ENCODE peak calls at places on chromosomes 3 and 15, in nine cellular contexts. G is GM12865, K is ovary, A is heart right ventricle, J is lower leg skin, D is MM.1S, U is A549, V is psoas muscle, B is lower lobe of right lung. C is an unnamed sample.

GRCh38 chr3:189685854-189686253 is 54.7 kb downstream of the TP63 start:
- DNase-seq in U (peak), G (no peak), K (no peak), A (no peak), D (no peak), V (no peak), B (no peak), J (no peak), C (no peak)

GRCh38 chr3:150876866-150877265 is 28.4 kb downstream of the MINDY4B start:
- DNase-seq in K (no peak), U (no peak), J (no peak), A (no peak), V (no peak), B (no peak), G (no peak), D (no peak), C (no peak)

GRCh38 chr3:154954750-154955149 is 125.4 kb upstream of the MME start:
- DNase-seq in J (no peak), U (peak), B (no peak), A (no peak), V (no peak), K (no peak), D (peak), G (peak), C (peak)

GRCh38 chr3:197749315-197749600 is 425 bp upstream of the FYTTD1 start:
- DNase-seq in D (peak), B (no peak), A (no peak), V (no peak), K (no peak), U (peak), G (peak), J (no peak), C (no peak)

GRCh38 chr15:83068054-83068453 is 1.0 kb upstream of the BTBD1 start:
- DNase-seq in B (no peak), K (no peak), D (no peak), J (no peak), G (no peak), U (no peak), V (no peak), A (no peak), C (no peak)

GRCh38 chr3:20930034-20930433 is 744.0 kb upstream of the SGO1 start:
- DNase-seq in G (peak), B (no peak), V (no peak), K (no peak), A (no peak), J (no peak), U (no peak), D (peak), C (no peak)

GRCh38 chr3:33865133-33865532 is 66.7 kb downstream of the PDCD6IP start:
- DNase-seq in A (no peak), G (no peak), V (no peak), U (no peak), J (no peak), B (no peak), K (no peak), D (no peak), C (no peak)

GRCh38 chr15:60584355-60585023 is 105.5 kb upstream of the ICE2 start:
- DNase-seq in J (no peak), U (no peak), G (peak), A (no peak), K (no peak), D (peak), B (no peak), V (no peak), C (no peak)

GRCh38 chr3:195182470-195182795 is 88.5 kb downstream of the XXYLT1 start:
- DNase-seq in D (no peak), K (peak), J (peak), G (no peak), B (no peak), A (no peak), U (no peak), V (no peak), C (peak)

GRCh38 chr15:48798319-48798718 is 12.6 kb downstream of the CEP152 start:
- DNase-seq in B (no peak), V (no peak), G (no peak), D (no peak), K (no peak), A (no peak), J (no peak), U (no peak), C (no peak)

GRCh38 chr3:121942116-121942786 is 48.0 kb downstream of the SLC15A2 start:
- DNase-seq in G (no peak), J (no peak), U (no peak), A (no peak), V (no peak), K (no peak), D (no peak), B (no peak), C (no peak)

GRCh38 chr3:155676252-155676981 is 68.5 kb downstream of the PLCH1 start:
- DNase-seq in G (no peak), K (no peak), A (no peak), J (no peak), U (peak), V (peak), D (no peak), B (no peak), C (peak)

GRCh38 chr15:69973102-69973714 is 124.5 kb downstream of the TLE3 start:
- DNase-seq in D (peak), U (peak), K (no peak), A (no peak), J (peak), V (no peak), B (no peak), G (peak), C (no peak)

GRCh38 chr3:64048631-64049061 is 25.4 kb upstream of the PSMD6 start:
- DNase-seq in J (no peak), V (no peak), K (no peak), D (no peak), U (no peak), A (no peak), G (no peak), B (no peak), C (no peak)

GRCh38 chr3:113211370-113212154 is at the start of gene BOC:
- DNase-seq in G (no peak), B (peak), K (peak), J (peak), V (peak), U (peak), A (peak), D (peak), C (no peak)

GRCh38 chr15:77012868-77013267 is 17.9 kb downstream of the PSTPIP1 start:
- DNase-seq in D (no peak), V (peak), J (no peak), U (no peak), G (peak), A (no peak), B (no peak), K (no peak), C (no peak)

GRCh38 chr3:99529265-99529664 is 109.1 kb upstream of the COL8A1 start:
- DNase-seq in A (no peak), G (no peak), J (no peak), V (no peak), U (no peak), K (no peak), B (no peak), D (no peak), C (no peak)

GRCh38 chr3:131353946-131354345 is 27.6 kb upstream of the NUDT16 start:
- DNase-seq in B (no peak), A (no peak), G (no peak), K (no peak), D (no peak), J (no peak), V (no peak), U (no peak), C (no peak)

GRCh38 chr15:59237119-59237853 is 30.6 kb downstream of the LDHAL6B start:
- DNase-seq in V (no peak), B (no peak), U (no peak), G (peak), A (no peak), J (no peak), K (no peak), D (peak), C (no peak)

GRCh38 chr3:39361252-39361927 is 21.8 kb upstream of the SLC25A38 start:
- DNase-seq in K (no peak), G (peak), D (no peak), B (no peak), J (no peak), U (no peak), A (no peak), V (no peak), C (no peak)

GRCh38 chr3:42214565-42215283 is 51.3 kb downstream of the CCK start:
- DNase-seq in U (no peak), V (no peak), D (peak), B (no peak), G (peak), J (no peak), K (no peak), A (no peak), C (no peak)

GRCh38 chr3:77147836-77148578 is 108.1 kb downstream of the ROBO2 start:
- DNase-seq in D (no peak), B (no peak), U (no peak), V (no peak), J (no peak), A (no peak), G (no peak), K (no peak), C (no peak)

GRCh38 chr3:37676885-37677284 is 184.8 kb upstream of the CTDSPL start:
- DNase-seq in D (no peak), A (no peak), K (no peak), U (no peak), B (no peak), G (no peak), V (no peak), J (no peak), C (no peak)

GRCh38 chr3:171261487-171261886 is 198.7 kb downstream of the TNIK start:
- DNase-seq in K (no peak), J (no peak), G (no peak), B (no peak), A (no peak), U (peak), V (no peak), D (no peak), C (no peak)

GRCh38 chr15:90101130-90101968 is 919 bp downstream of the IDH2 start:
- DNase-seq in U (no peak), V (peak), J (peak), K (peak), A (peak), D (peak), G (peak), B (peak), C (no peak)

GRCh38 chr3:71975573-71975972 is 190.6 kb upstream of the PROK2 start:
- DNase-seq in V (no peak), U (no peak), G (no peak), D (no peak), A (no peak), K (no peak), J (no peak), B (no peak), C (no peak)

GRCh38 chr3:119898478-119899177 is 116.7 kb downstream of the NR1I2 start:
- DNase-seq in K (no peak), G (no peak), A (no peak), D (no peak), U (no peak), J (no peak), B (no peak), V (no peak), C (no peak)

GRCh38 chr3:36695769-36696137 is 68.6 kb downstream of the DCLK3 start:
- DNase-seq in D (no peak), B (no peak), A (no peak), V (no peak), G (no peak), K (no peak), J (no peak), U (no peak), C (no peak)

GRCh38 chr15:93068581-93069199 is 20.3 kb downstream of the RGMA start:
- DNase-seq in V (peak), D (no peak), U (no peak), J (no peak), K (no peak), G (no peak), A (no peak), B (no peak), C (no peak)

GRCh38 chr15:88344786-88345185 is 88.2 kb upstream of the NTRK3 start:
- DNase-seq in V (no peak), G (no peak), K (no peak), J (no peak), A (no peak), D (no peak), U (no peak), B (no peak), C (no peak)

GRCh38 chr3:197392961-197393360 is 94.5 kb upstream of the DLG1 start:
- DNase-seq in U (no peak), J (peak), G (no peak), V (no peak), A (no peak), D (no peak), K (no peak), B (no peak), C (no peak)

GRCh38 chr3:72413228-72413627 is 435.0 kb downstream of the SHQ1 start:
- DNase-seq in J (no peak), V (no peak), D (no peak), A (no peak), G (no peak), K (no peak), B (no peak), U (no peak), C (no peak)

GRCh38 chr3:159448902-159449301 is 539.7 kb upstream of the IL12A start:
- DNase-seq in K (no peak), J (no peak), B (no peak), G (no peak), U (no peak), D (no peak), A (no peak), V (no peak), C (no peak)

GRCh38 chr3:49177073-49177472 is 5.7 kb downstream of the KLHDC8B start:
- DNase-seq in A (no peak), J (no peak), K (no peak), G (no peak), D (no peak), V (no peak), U (no peak), B (no peak), C (no peak)

DNA sequence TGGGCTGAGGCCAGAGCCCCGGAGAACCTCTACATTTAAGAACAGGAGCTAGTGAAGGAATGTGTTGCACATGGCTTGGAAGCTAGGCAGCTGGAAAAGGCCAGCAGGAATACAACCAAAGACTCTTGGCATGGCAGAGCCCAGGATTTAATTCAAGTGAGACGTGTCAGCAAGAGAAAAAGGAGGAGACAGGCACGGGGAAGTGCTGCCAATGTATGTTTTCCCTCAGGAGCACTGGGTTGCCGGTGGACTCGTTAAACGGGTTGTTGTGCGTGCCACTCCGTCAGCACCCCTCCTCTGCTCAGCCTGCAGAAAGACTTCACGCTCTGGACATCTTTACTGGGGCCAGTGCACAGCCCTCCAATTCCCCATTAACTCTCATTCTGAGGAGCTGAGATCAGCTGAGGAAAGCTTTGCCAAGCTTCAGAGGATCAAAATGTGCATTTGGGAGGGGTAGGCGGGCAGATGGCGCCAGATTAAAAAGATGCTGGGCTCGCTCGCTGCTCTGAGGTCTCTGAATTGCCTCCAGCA is 103.7 kb downstream of the PDZRN3 start:
- DNase-seq in K (no peak), D (no peak), G (no peak), V (peak), B (no peak), A (peak), U (no peak), J (no peak), C (no peak)
- H3K4me3 ChIP-seq in K (no peak), D (no peak), G (no peak), V (peak), B (no peak), A (no peak), U (no peak), J (no peak), C (no peak)

DNA sequence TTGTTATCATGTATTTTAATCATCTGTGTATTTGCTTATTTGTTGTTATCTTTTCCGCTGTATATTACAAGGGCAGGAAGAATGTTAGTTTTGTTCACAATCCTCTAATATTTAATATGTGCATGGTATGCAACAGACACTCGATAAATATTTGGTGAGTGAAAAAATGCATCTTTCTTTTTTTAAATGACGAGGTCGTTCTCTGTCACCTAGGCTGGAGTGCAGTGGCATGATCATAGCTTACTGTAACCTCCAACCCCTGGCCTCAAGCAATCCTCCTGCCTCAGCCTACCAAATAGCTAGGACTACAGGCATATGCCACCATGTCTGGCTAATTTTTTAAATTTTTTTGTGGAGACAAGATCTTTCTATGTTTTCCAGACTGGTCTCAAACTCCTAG is 66.2 kb downstream of the MITF start:
- DNase-seq in G (no peak), V (no peak), J (no peak), B (no peak), A (no peak), K (no peak), D (no peak), U (no peak), C (no peak)
- H3K4me3 ChIP-seq in G (no peak), V (no peak), J (no peak), B (no peak), A (no peak), K (no peak), D (no peak), U (no peak), C (no peak)

DNA sequence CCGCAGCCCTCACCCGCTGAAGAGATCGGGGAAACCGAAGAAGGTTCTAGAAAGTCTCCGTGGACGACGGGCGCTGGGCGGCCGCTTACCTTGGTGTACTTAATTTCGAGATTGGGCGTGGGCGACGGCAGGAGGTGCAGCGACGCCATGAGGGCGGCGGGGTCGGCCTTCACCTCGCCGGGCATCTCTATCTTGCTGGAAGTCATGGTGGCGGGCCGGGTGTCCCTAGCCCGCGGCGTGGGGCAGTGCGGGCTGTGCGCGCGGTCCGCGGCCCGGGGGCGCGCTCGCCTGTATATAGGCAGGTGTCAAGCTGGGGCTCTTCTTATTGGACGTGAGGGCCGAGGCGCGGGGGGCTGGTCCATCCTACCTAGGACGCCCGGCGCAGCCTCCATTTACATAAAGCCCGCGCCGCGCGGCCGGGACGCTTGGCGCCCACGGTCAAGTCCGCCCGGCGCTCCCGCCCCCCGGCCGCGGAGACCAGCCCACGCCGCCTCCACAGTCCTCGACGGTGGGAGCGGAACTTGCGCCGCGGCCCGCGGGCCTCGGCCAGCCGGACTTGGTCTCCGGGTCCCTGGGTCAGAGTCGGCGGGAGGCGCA is at the start of gene ALDH1A2:
- DNase-seq in J (peak), V (peak), U (no peak), G (no peak), A (peak), D (no peak), K (peak), B (peak), C (no peak)
- H3K4me3 ChIP-seq in J (peak), V (peak), U (peak), G (no peak), A (peak), D (peak), K (peak), B (peak), C (no peak)

GRCh38 chr3:8444883-8445282 is 56.7 kb upstream of the LMCD1 start:
- DNase-seq in J (no peak), D (no peak), K (no peak), G (no peak), V (no peak), B (no peak), U (no peak), A (no peak), C (no peak)
- H3K4me3 ChIP-seq in J (no peak), D (no peak), K (no peak), G (no peak), V (no peak), B (no peak), U (peak), A (no peak), C (no peak)

GRCh38 chr15:72800819-72801481 is 17.4 kb upstream of the ADPGK start:
- DNase-seq in K (no peak), J (peak), D (no peak), A (no peak), V (no peak), G (no peak), U (no peak), B (no peak), C (no peak)

GRCh38 chr15:72797338-72797689 is 13.8 kb upstream of the ADPGK start:
- DNase-seq in G (no peak), U (no peak), A (no peak), J (peak), K (no peak), B (no peak), D (no peak), V (no peak), C (no peak)

GRCh38 chr15:72796515-72797337 is 13.2 kb upstream of the ADPGK start:
- DNase-seq in D (peak), K (peak), J (peak), V (peak), A (peak), G (peak), B (peak), U (peak), C (no peak)

GRCh38 chr15:72797834-72798233 is 14.3 kb upstream of the ADPGK start:
- DNase-seq in G (no peak), J (peak), B (no peak), V (no peak), D (no peak), A (no peak), K (no peak), U (no peak), C (no peak)

DNA sequence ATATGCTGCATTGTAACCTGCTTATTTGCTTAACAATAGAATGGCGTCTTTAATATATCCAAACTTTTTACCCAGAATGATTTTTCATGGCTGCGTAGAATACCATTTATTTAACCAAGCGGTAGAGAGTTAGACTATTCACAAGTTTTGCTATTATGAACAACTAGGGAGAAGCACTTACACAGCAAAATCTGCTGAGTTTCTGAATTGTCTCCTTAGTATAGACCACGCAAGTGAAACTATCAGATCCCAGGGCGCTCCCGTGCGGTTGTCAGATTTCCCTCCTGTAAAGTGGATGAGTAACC is 12.6 kb upstream of the ADPGK start:
- DNase-seq in A (no peak), J (no peak), G (no peak), D (peak), B (no peak), V (no peak), K (no peak), U (no peak), C (no peak)
- H3K4me3 ChIP-seq in A (peak), J (no peak), G (no peak), D (peak), B (peak), V (peak), K (peak), U (peak), C (peak)